ENCODE peak calls at places on chromosomes 3 and 15, in seven cellular contexts. One of them, this sample, is unnamed.

GRCh38 chr15:58447244-58448010 is 15.6 kb downstream of the LIPC start:
- DNase-seq in lower lobe of right lung: no peak
- DNase-seq in GM10248: no peak
- DNase-seq in mammary epithelial cell: peak
- DNase-seq in foreskin keratinocyte: peak
- DNase-seq in breast epithelium: no peak
- DNase-seq in gastrocnemius medialis: no peak
- DNase-seq in this sample: no peak

GRCh38 chr3:101519685-101520365 is 6.8 kb upstream of the SENP7 start:
- DNase-seq in lower lobe of right lung: no peak
- DNase-seq in GM10248: no peak
- DNase-seq in mammary epithelial cell: no peak
- DNase-seq in foreskin keratinocyte: peak
- DNase-seq in breast epithelium: no peak
- DNase-seq in gastrocnemius medialis: no peak
- DNase-seq in this sample: no peak

GRCh38 chr15:89494941-89495637 is 1.3 kb downstream of the RHCG start:
- DNase-seq in lower lobe of right lung: no peak
- DNase-seq in GM10248: peak
- DNase-seq in mammary epithelial cell: no peak
- DNase-seq in foreskin keratinocyte: no peak
- DNase-seq in breast epithelium: no peak
- DNase-seq in gastrocnemius medialis: no peak
- DNase-seq in this sample: no peak

GRCh38 chr3:16810593-16811367 is 74.0 kb upstream of the PLCL2 start:
- DNase-seq in lower lobe of right lung: no peak
- DNase-seq in GM10248: no peak
- DNase-seq in mammary epithelial cell: no peak
- DNase-seq in foreskin keratinocyte: no peak
- DNase-seq in breast epithelium: no peak
- DNase-seq in gastrocnemius medialis: no peak
- DNase-seq in this sample: no peak

GRCh38 chr15:69298697-69299441 is at the start of gene PAQR5:
- DNase-seq in lower lobe of right lung: peak
- DNase-seq in GM10248: no peak
- DNase-seq in mammary epithelial cell: no peak
- DNase-seq in foreskin keratinocyte: no peak
- DNase-seq in breast epithelium: no peak
- DNase-seq in gastrocnemius medialis: no peak
- DNase-seq in this sample: peak

GRCh38 chr3:14253022-14253761 is 74.6 kb downstream of the LSM3 start:
- DNase-seq in lower lobe of right lung: no peak
- DNase-seq in GM10248: no peak
- DNase-seq in mammary epithelial cell: peak
- DNase-seq in foreskin keratinocyte: no peak
- DNase-seq in breast epithelium: peak
- DNase-seq in gastrocnemius medialis: peak
- DNase-seq in this sample: peak

GRCh38 chr3:41690766-41691563 is 270.9 kb downstream of the ULK4 start:
- DNase-seq in lower lobe of right lung: no peak
- DNase-seq in GM10248: no peak
- DNase-seq in mammary epithelial cell: no peak
- DNase-seq in foreskin keratinocyte: no peak
- DNase-seq in breast epithelium: no peak
- DNase-seq in gastrocnemius medialis: no peak
- DNase-seq in this sample: no peak

GRCh38 chr3:14336414-14337285 is 65.8 kb upstream of the SLC6A6 start:
- DNase-seq in lower lobe of right lung: peak
- DNase-seq in GM10248: no peak
- DNase-seq in mammary epithelial cell: no peak
- DNase-seq in foreskin keratinocyte: no peak
- DNase-seq in breast epithelium: peak
- DNase-seq in gastrocnemius medialis: peak
- DNase-seq in this sample: no peak

GRCh38 chr3:71207632-71208031 is 375.9 kb downstream of the FOXP1 start:
- DNase-seq in lower lobe of right lung: no peak
- DNase-seq in GM10248: no peak
- DNase-seq in mammary epithelial cell: no peak
- DNase-seq in foreskin keratinocyte: no peak
- DNase-seq in breast epithelium: no peak
- DNase-seq in gastrocnemius medialis: no peak
- DNase-seq in this sample: no peak

GRCh38 chr3:141114816-141115458 is 63.8 kb downstream of the SPSB4 start:
- DNase-seq in lower lobe of right lung: no peak
- DNase-seq in GM10248: no peak
- DNase-seq in mammary epithelial cell: no peak
- DNase-seq in foreskin keratinocyte: no peak
- DNase-seq in breast epithelium: no peak
- DNase-seq in gastrocnemius medialis: peak
- DNase-seq in this sample: no peak

GRCh38 chr3:150097588-150097890 is 126.8 kb upstream of the PFN2 start:
- DNase-seq in lower lobe of right lung: no peak
- DNase-seq in GM10248: no peak
- DNase-seq in mammary epithelial cell: peak
- DNase-seq in foreskin keratinocyte: peak
- DNase-seq in breast epithelium: no peak
- DNase-seq in gastrocnemius medialis: no peak
- DNase-seq in this sample: no peak

DNA sequence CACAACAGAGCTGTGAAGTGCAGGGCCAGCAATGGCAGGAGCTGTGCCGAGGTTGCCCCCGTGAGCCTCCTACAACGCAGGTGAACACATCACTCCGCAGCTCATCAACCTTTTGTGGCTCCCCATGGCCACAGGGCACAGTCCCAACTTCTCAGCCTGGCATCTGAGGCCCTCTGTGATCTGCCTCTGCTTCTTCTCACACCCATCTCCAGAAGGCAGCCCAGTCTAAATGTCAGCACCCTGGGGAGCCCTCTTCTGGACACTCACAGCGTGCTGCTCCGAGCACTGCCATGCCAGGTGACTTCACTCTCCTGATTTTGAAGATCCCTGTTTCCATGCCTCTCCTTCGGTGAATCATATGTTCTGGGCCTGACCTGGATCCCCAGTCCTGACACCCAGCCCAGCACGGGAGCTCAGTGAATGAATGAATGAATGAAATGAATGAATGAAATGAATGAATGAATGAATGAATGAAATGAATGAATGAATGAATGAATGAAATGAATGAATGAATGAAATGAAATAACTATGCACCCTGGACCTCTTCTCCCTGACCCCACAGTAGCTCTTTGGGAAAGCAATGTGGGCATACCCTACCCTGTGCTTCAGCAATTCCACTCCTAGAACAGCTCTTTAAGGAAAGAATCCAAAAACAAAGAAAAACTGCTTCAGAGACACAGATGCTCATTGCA is 17.9 kb upstream of the SKIC8 start:
- DNase-seq in lower lobe of right lung: no peak
- DNase-seq in GM10248: no peak
- DNase-seq in mammary epithelial cell: peak
- DNase-seq in foreskin keratinocyte: peak
- DNase-seq in breast epithelium: no peak
- DNase-seq in gastrocnemius medialis: no peak
- DNase-seq in this sample: peak
- TF ChIP-seq CTCF in lower lobe of right lung: no peak
- TF ChIP-seq CTCF in GM10248: no peak
- TF ChIP-seq CTCF in mammary epithelial cell: no peak
- TF ChIP-seq CTCF in foreskin keratinocyte: peak
- TF ChIP-seq CTCF in breast epithelium: no peak
- TF ChIP-seq CTCF in gastrocnemius medialis: no peak
- TF ChIP-seq CTCF in this sample: no peak

DNA sequence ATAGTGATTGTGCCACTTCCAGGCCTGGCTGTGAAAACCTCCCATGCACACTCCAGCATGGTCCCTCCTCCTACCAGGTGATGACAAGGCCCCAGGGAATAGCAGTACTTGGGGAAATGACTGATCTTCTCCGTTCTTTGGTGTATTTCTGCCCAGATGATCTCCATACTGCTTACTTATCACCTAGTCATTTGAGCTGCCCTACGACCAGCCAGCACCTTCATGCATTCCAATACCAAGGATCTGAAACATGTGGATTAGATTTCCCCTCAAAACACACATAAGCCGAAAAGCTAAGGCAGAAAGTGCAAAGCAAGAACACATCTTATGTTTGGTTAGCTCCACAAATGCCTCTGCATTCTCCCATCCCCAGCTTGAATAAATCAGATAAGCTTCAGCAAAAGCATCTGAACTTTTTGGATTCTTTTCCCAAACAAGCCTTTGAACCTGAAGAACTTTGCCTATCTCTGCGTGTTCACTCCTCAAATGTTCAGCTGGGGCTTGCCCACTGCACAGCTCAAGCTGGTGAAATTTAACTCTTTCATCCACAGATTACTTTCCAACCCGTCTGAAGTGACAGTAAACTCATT is 64.8 kb upstream of the BCL6 start:
- DNase-seq in lower lobe of right lung: no peak
- DNase-seq in GM10248: no peak
- DNase-seq in mammary epithelial cell: peak
- DNase-seq in foreskin keratinocyte: peak
- DNase-seq in breast epithelium: no peak
- DNase-seq in gastrocnemius medialis: no peak
- DNase-seq in this sample: no peak
- TF ChIP-seq CTCF in lower lobe of right lung: no peak
- TF ChIP-seq CTCF in GM10248: no peak
- TF ChIP-seq CTCF in mammary epithelial cell: no peak
- TF ChIP-seq CTCF in foreskin keratinocyte: no peak
- TF ChIP-seq CTCF in breast epithelium: no peak
- TF ChIP-seq CTCF in gastrocnemius medialis: no peak
- TF ChIP-seq CTCF in this sample: no peak

GRCh38 chr15:71485094-71485693 is 325.2 kb upstream of the NR2E3 start:
- DNase-seq in lower lobe of right lung: no peak
- DNase-seq in GM10248: peak
- DNase-seq in mammary epithelial cell: no peak
- DNase-seq in foreskin keratinocyte: no peak
- DNase-seq in breast epithelium: no peak
- DNase-seq in gastrocnemius medialis: no peak
- DNase-seq in this sample: no peak
- TF ChIP-seq CTCF in lower lobe of right lung: peak
- TF ChIP-seq CTCF in GM10248: peak
- TF ChIP-seq CTCF in mammary epithelial cell: peak
- TF ChIP-seq CTCF in foreskin keratinocyte: peak
- TF ChIP-seq CTCF in breast epithelium: no peak
- TF ChIP-seq CTCF in gastrocnemius medialis: no peak
- TF ChIP-seq CTCF in this sample: peak

GRCh38 chr3:53845103-53845880 is 927 bp downstream of the CHDH start:
- DNase-seq in lower lobe of right lung: peak
- DNase-seq in GM10248: peak
- DNase-seq in mammary epithelial cell: peak
- DNase-seq in foreskin keratinocyte: peak
- DNase-seq in breast epithelium: peak
- DNase-seq in gastrocnemius medialis: peak
- DNase-seq in this sample: peak
- TF ChIP-seq CTCF in lower lobe of right lung: peak
- TF ChIP-seq CTCF in GM10248: peak
- TF ChIP-seq CTCF in mammary epithelial cell: no peak
- TF ChIP-seq CTCF in foreskin keratinocyte: peak
- TF ChIP-seq CTCF in breast epithelium: peak
- TF ChIP-seq CTCF in gastrocnemius medialis: no peak
- TF ChIP-seq CTCF in this sample: peak

GRCh38 chr3:139354661-139355060 is 10.8 kb downstream of the MRPS22 start:
- DNase-seq in lower lobe of right lung: no peak
- DNase-seq in GM10248: no peak
- DNase-seq in mammary epithelial cell: no peak
- DNase-seq in foreskin keratinocyte: no peak
- DNase-seq in breast epithelium: no peak
- DNase-seq in gastrocnemius medialis: no peak
- DNase-seq in this sample: no peak

GRCh38 chr3:139355937-139356336 is 12.1 kb downstream of the MRPS22 start:
- DNase-seq in lower lobe of right lung: no peak
- DNase-seq in GM10248: no peak
- DNase-seq in mammary epithelial cell: no peak
- DNase-seq in foreskin keratinocyte: no peak
- DNase-seq in breast epithelium: no peak
- DNase-seq in gastrocnemius medialis: no peak
- DNase-seq in this sample: no peak

GRCh38 chr3:139355502-139355901 is 11.7 kb downstream of the MRPS22 start:
- DNase-seq in lower lobe of right lung: no peak
- DNase-seq in GM10248: no peak
- DNase-seq in mammary epithelial cell: no peak
- DNase-seq in foreskin keratinocyte: no peak
- DNase-seq in breast epithelium: no peak
- DNase-seq in gastrocnemius medialis: no peak
- DNase-seq in this sample: no peak

GRCh38 chr3:139358857-139359562 is 15.2 kb downstream of the MRPS22 start:
- DNase-seq in lower lobe of right lung: no peak
- DNase-seq in GM10248: no peak
- DNase-seq in mammary epithelial cell: no peak
- DNase-seq in foreskin keratinocyte: no peak
- DNase-seq in breast epithelium: no peak
- DNase-seq in gastrocnemius medialis: no peak
- DNase-seq in this sample: no peak

GRCh38 chr3:139357899-139358298 is 14.1 kb downstream of the MRPS22 start:
- DNase-seq in lower lobe of right lung: no peak
- DNase-seq in GM10248: peak
- DNase-seq in mammary epithelial cell: no peak
- DNase-seq in foreskin keratinocyte: no peak
- DNase-seq in breast epithelium: no peak
- DNase-seq in gastrocnemius medialis: no peak
- DNase-seq in this sample: no peak
- TF ChIP-seq CTCF in lower lobe of right lung: no peak
- TF ChIP-seq CTCF in GM10248: no peak
- TF ChIP-seq CTCF in mammary epithelial cell: no peak
- TF ChIP-seq CTCF in foreskin keratinocyte: no peak
- TF ChIP-seq CTCF in breast epithelium: no peak
- TF ChIP-seq CTCF in gastrocnemius medialis: no peak
- TF ChIP-seq CTCF in this sample: no peak